ENCODE peak calls at places on chromosomes 2 and 18, in seven cellular contexts. T is psoas muscle, N is type B pancreatic cell, S is SK-N-SH, B is nephron progenitor cell, G is dorsolateral prefrontal cortex, R is foreskin fibroblast. X is an unnamed sample.

GRCh38 chr18:79548986-79549637 is 130.5 kb upstream of the CTDP1 start:
- DNase-seq in S (no peak), B (no peak), G (no peak), N (no peak), R (no peak), T (no peak), X (no peak)

GRCh38 chr2:216888907-216889622 is 29.2 kb upstream of the TNP1 start:
- DNase-seq in T (peak; percentile 89), N (no peak), S (no peak), G (no peak), R (no peak), B (no peak), X (no peak)

GRCh38 chr2:101501443-101501842 is 26.5 kb upstream of the RFX8 start:
- DNase-seq in N (no peak), R (no peak), B (no peak), S (no peak), T (no peak), G (no peak), X (no peak)

GRCh38 chr2:47033102-47033880 is 117.7 kb upstream of the MCFD2 start:
- DNase-seq in T (no peak), B (no peak), N (no peak), R (peak; percentile 22), G (no peak), S (peak; percentile 79), X (no peak)

GRCh38 chr2:47818777-47819176 is 35.8 kb downstream of the MSH6 start:
- DNase-seq in B (no peak), G (no peak), R (no peak), S (no peak), N (no peak), T (no peak), X (no peak)

GRCh38 chr2:101420623-101421022 is 33.3 kb upstream of the CREG2 start:
- DNase-seq in B (no peak), R (no peak), S (no peak), T (no peak), N (no peak), G (no peak), X (no peak)

GRCh38 chr2:226902041-226902972 is 66.5 kb downstream of the RHBDD1 start:
- DNase-seq in T (no peak), S (no peak), G (no peak), N (no peak), R (peak; percentile 69), B (no peak), X (no peak)

GRCh38 chr2:232459419-232460035 is 3.6 kb downstream of the ALPI start:
- DNase-seq in G (peak; percentile 13), T (peak; percentile 31), B (no peak), N (peak; percentile 42), S (no peak), R (no peak), X (no peak)

GRCh38 chr2:163348843-163349395 is 386.9 kb downstream of the FIGN start:
- DNase-seq in S (no peak), T (no peak), B (peak; percentile 33), G (no peak), N (no peak), R (peak; percentile 84), X (no peak)

GRCh38 chr2:28252308-28252707 is 140.3 kb upstream of the FOSL2 start:
- DNase-seq in R (no peak), G (no peak), T (no peak), S (no peak), N (no peak), B (no peak), X (no peak)

GRCh38 chr2:42072349-42073118 is 24.7 kb downstream of the PKDCC start:
- DNase-seq in B (peak; percentile 40), N (no peak), G (no peak), T (peak; percentile 95), R (no peak), S (peak; percentile 80), X (no peak)
- TF ChIP-seq CTCF in B (no peak), N (no peak), G (no peak), T (peak; percentile 25), R (no peak), S (no peak), X (no peak)

GRCh38 chr18:50097702-50098101 is 97.2 kb downstream of the MYO5B start:
- DNase-seq in T (peak; percentile 67), N (no peak), R (peak; percentile 57), B (no peak), S (no peak), G (no peak), X (no peak)

GRCh38 chr18:50104421-50104820 is 90.5 kb downstream of the MYO5B start:
- DNase-seq in N (no peak), G (no peak), S (no peak), B (no peak), T (no peak), R (peak; percentile 20), X (no peak)

GRCh38 chr18:50096766-50097435 is 98.0 kb downstream of the MYO5B start:
- DNase-seq in G (no peak), S (no peak), N (no peak), T (no peak), R (no peak), B (no peak), X (no peak)

GRCh38 chr18:50105027-50105426 is 89.9 kb downstream of the MYO5B start:
- DNase-seq in T (no peak), G (no peak), S (no peak), N (no peak), B (no peak), R (no peak), X (no peak)

DNA sequence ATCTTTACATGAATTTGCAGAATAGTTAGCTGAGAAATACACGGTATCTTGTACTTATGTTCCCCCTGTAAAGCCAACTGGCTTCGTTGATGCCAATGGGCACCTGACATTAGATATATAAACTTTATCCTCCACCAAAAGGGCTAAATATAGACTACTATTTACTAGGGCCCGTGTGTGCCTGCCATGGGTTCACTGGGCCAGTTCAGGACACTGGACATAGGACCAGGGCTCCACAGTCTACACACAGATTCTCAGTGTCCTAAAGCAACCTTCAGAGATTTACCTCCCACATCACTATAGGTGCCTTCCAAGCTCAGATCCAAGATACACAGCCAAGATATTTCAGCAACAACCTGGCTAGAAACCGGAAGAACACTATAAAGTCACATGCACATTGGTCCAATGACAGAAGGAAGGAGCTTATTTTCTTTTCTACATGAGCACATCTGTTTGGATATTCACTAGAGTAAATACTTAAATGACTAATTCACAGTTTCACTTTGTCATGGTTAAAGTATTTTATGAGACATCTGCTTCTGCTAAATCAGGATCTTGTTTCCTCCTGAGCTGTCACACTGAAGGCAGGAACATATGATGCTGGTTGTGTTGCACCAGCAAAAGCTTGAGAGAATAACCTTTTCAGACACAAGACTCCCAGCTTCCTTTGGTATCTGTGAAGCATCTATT is 95.1 kb downstream of the MYO5B start:
- DNase-seq in N (no peak), G (no peak), S (no peak), B (no peak), R (peak; percentile 87), T (no peak), X (peak; percentile 3)
- TF ChIP-seq CTCF in N (no peak), G (no peak), S (no peak), B (no peak), R (no peak), T (no peak), X (no peak)

GRCh38 chr18:5066380-5066977 is 130.6 kb downstream of the AKAIN1 start:
- DNase-seq in G (no peak), T (no peak), N (no peak), S (peak; percentile 4), B (no peak), R (no peak), X (no peak)
- TF ChIP-seq CTCF in G (no peak), T (no peak), N (peak; percentile 60), S (peak; percentile 56), B (peak; percentile 38), R (no peak), X (no peak)

GRCh38 chr2:237987263-237987662 is 20.4 kb downstream of the UBE2F start:
- DNase-seq in N (peak; percentile 11), R (no peak), G (no peak), S (no peak), T (no peak), B (no peak), X (no peak)
- TF ChIP-seq CTCF in N (no peak), R (no peak), G (no peak), S (no peak), T (no peak), B (no peak), X (no peak)

GRCh38 chr2:96580771-96581170 is 44.2 kb downstream of the ARID5A start:
- DNase-seq in S (peak; percentile 20), B (peak; percentile 17), T (no peak), R (peak; percentile 64), N (no peak), G (no peak), X (no peak)
- TF ChIP-seq CTCF in S (peak; percentile 32), B (no peak), T (no peak), R (no peak), N (peak; percentile 50), G (peak; percentile 21), X (no peak)

DNA sequence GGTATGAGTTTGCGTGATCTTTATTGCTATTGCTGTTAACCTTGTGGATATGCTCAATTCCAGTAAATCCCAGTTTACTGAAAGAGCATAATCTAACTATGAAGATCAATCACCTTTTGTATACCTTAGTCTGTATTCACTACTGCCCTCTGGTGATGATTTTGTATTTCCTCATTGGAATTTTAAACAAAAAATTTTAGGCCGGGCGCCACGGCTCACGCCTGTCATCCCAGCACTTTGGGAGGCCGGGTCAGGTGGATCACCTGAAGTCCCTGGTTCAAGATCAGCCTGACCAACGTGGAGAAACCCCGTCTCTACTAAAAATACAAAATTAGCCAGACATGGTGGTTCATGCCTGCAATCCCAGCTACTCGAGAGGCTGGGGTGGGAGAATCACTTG is 5.1 kb downstream of the COMMD1 start:
- DNase-seq in S (no peak), T (no peak), G (no peak), R (peak; percentile 28), N (no peak), B (no peak), X (no peak)
- TF ChIP-seq CTCF in S (peak; percentile 54), T (peak; percentile 15), G (peak; percentile 10), R (peak; percentile 15), N (peak; percentile 56), B (peak; percentile 18), X (no peak)

GRCh38 chr2:186909095-186909494 is 60.1 kb upstream of the ZSWIM2 start:
- DNase-seq in T (no peak), G (no peak), B (no peak), S (no peak), N (no peak), R (no peak), X (no peak)

GRCh38 chr2:186907897-186908296 is 58.9 kb upstream of the ZSWIM2 start:
- DNase-seq in G (no peak), T (no peak), B (no peak), S (no peak), N (no peak), R (no peak), X (no peak)

DNA sequence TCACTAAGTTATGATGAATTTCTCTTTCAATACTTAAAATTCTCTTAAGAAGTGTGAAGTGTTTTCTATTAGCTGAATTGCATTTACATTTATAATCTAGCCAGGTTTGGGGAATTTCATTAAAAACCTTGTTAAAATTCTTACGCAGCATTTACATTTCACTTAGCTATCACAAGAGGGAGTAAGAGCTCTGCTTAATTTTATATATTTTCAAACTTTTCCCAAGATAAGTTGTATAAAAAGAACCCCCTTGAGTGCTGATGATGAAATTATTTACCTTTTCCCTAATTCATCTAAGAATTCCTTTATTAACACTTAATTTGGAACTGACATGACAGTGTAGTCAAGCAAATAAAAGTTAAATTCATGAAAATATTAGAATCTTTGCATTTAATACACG is 54.2 kb upstream of the ZSWIM2 start:
- DNase-seq in B (no peak), G (no peak), S (peak; percentile 3), R (peak; percentile 16), N (no peak), T (no peak), X (no peak)
- TF ChIP-seq CTCF in B (peak; percentile 20), G (no peak), S (peak; percentile 70), R (peak; percentile 30), N (peak; percentile 74), T (peak; percentile 14), X (peak; percentile 6)

X was measured in AG04449.